ENCODE peak calls at places on chromosomes 13 and 19, in seven cellular contexts. U is heart left ventricle, K is breast epithelium, G is transverse colon, D is A549, A is spleen, J is uterus. E is an unnamed sample.

GRCh38 chr13:35984776-35985453 is 146.3 kb downstream of the DCLK1 start:
- DNase-seq in J (no peak), G (no peak), K (no peak), A (no peak), D (no peak), U (no peak), E (no peak)

GRCh38 chr13:114026128-114026880 is 52.4 kb upstream of the C13orf46 start:
- DNase-seq in U (peak; percentile 57), A (no peak), K (no peak), D (no peak), J (no peak), G (no peak), E (no peak)

GRCh38 chr19:39341122-39341719 is 1.0 kb upstream of the SAMD4B start:
- DNase-seq in J (no peak), G (peak; percentile 42), K (no peak), U (no peak), D (no peak), A (peak; percentile 85), E (peak; percentile 29)

GRCh38 chr13:113964251-113964995 is 9.5 kb downstream of the C13orf46 start:
- DNase-seq in J (no peak), U (peak; percentile 51), K (no peak), D (no peak), A (peak; percentile 49), G (no peak), E (no peak)

GRCh38 chr13:36685912-36686311 is 12.1 kb downstream of the SERTM1 start:
- DNase-seq in G (no peak), J (no peak), A (no peak), U (no peak), D (no peak), K (no peak), E (no peak)

GRCh38 chr19:42271045-42271419 is 2.0 kb downstream of the CIC start:
- DNase-seq in K (no peak), D (no peak), G (no peak), U (no peak), J (no peak), A (no peak), E (no peak)

GRCh38 chr19:17037966-17038500 is 11.4 kb upstream of the CPAMD8 start:
- DNase-seq in J (no peak), G (no peak), U (no peak), A (no peak), D (no peak), K (no peak), E (no peak)

GRCh38 chr19:19642506-19643157 is 825 bp downstream of the GMIP start:
- DNase-seq in U (no peak), A (no peak), K (no peak), J (no peak), G (peak; percentile 23), D (peak; percentile 21), E (no peak)

GRCh38 chr13:71303144-71303543 is 563.9 kb downstream of the DACH1 start:
- DNase-seq in A (no peak), G (no peak), K (no peak), U (no peak), D (no peak), J (no peak), E (no peak)

DNA sequence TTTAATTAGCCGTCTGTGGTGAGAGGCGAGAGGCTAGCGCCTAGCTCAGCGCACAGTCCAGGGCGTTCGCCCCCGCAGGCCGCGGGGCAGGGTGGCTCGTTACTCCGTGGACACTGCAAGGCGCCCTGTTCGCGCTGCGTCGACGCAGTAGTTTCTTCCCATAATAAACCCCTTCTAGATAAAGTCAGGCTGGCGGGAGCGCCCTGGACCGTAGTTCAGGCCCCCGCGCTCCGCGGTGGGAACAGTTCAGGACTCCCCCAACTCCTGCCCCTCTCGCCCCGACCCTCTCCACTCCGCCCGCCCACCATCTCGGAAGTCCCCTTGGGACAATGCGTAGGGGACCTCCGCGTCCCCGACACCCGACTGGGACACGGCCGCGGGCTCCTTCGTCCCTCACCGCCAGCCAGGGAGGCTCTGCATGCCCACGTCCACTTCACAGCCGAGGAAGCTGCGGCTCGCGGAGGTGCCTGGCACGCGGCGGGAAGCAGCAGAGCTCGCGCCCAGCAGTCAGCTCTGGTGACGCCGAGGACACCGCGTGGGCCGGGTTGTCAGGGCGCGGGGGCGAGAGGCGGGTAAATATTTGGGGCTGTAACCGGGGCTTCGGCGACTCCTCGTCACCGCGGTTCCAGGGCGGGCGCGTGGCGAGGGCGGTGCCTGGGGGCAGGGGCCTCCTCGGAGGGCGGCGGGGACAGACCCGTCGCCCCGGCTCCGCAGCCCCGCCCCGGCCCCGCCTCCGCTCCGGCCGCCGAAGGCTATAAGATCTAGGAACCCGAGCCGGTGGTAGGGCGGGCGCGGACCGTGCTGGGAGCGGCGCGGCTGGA is at the start of gene RGCC:
- DNase-seq in G (peak; percentile 82), D (peak; percentile 36), A (peak; percentile 93), K (no peak), U (peak; percentile 91), J (peak; percentile 68), E (peak; percentile 79)
- TF ChIP-seq POLR2A in G (peak; percentile 28), D (peak; percentile 24), A (peak; percentile 70), K (no peak), U (peak; percentile 95), J (peak; percentile 51), E (no peak)

GRCh38 chr13:85230754-85231153 is 568.5 kb downstream of the SLITRK6 start:
- DNase-seq in D (no peak), G (no peak), U (no peak), J (no peak), A (no peak), K (no peak), E (no peak)
- H3K9me3 ChIP-seq in D (no peaks in the 10 kb centered on the region), G (no peaks in the 10 kb centered on the region), U (no peaks in the 10 kb centered on the region), J (no peaks in the 10 kb centered on the region), A (no peaks in the 10 kb centered on the region), K (no peaks in the 10 kb centered on the region), E (no peaks in the 10 kb centered on the region)

GRCh38 chr19:34276614-34277013 is 22.3 kb downstream of the GARRE1 start:
- DNase-seq in G (no peak), A (no peak), U (no peak), J (no peak), K (no peak), D (no peak), E (no peak)
- H3K4me1 ChIP-seq in G (peaks cover 6% of the 10 kb centered on the region), A (peaks cover 72% of the 10 kb centered on the region), U (peaks cover 22% of the 10 kb centered on the region), J (no peaks in the 10 kb centered on the region), K (no peaks in the 10 kb centered on the region), D (peaks cover 4% of the 10 kb centered on the region), E (peaks cover 32% of the 10 kb centered on the region)

DNA sequence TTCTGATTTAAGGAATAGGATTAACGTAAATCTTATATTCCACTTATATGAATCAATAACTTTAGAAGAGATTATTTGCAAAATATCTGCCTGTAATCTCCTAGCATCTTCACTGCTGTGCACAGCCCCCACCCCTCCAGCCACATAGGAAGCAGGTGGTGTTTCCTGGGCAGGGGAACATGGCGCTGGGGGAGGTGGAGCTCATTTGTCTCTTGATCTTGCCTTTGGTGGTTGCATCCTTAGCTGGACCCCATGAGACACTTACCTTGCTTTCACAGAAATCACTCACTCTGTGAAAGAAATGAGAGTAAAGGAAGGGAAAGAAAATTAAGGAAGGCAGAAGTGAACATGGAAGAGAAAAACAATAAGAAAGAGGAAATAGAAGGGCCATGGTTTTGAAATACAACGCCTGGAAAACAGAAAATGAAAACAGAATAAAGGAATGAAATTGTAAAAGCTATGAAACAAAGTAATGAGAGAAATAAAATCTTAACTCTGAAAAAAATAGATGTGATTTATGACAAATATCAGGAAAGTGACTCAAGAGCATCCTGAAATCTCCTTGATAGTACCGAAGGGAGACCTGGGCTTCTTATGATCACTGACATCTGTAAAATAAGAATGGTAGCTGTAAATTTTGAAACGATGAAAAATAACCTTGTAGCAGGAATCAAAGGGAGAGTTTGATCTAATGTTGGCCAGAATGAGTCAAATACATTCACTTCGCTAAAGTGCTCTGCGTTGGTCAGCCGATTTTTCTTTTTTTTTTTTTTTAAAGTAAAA is 17.2 kb upstream of the RNASEH2B start:
- DNase-seq in K (no peak), G (peak; percentile 40), D (no peak), U (no peak), J (no peak), A (peak; percentile 85), E (no peak)
- TF ChIP-seq POLR2A in K (no peak), G (no peak), D (no peak), U (no peak), J (no peak), A (no peak), E (no peak)

DNA sequence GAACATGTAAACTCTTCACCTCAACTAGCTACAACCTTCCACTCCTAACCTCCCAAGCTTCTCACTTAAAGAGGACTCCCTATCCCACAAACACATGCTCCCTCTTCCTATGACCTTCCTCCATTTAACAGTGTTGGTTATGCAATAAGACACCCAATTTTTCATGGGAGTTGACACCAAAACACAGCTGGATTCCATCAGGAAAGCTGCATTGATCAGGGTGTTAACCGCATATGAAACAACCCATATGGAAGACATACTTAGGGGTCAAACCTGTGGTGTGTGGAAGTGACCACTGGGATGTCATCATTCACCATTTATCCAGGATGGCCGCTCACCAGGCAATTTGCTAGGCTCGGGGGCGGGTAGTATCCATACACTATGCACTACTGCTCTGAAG is 21.9 kb downstream of the ZNF473 start:
- DNase-seq in K (no peak), U (no peak), G (no peak), A (no peak), J (no peak), D (no peak), E (no peak)
- H3K9me3 ChIP-seq in K (peaks cover 49% of the 10 kb centered on the region), U (peaks cover 28% of the 10 kb centered on the region), G (peaks cover 30% of the 10 kb centered on the region), A (peaks cover 40% of the 10 kb centered on the region), J (no peaks in the 10 kb centered on the region), D (peaks cover 100% of the 10 kb centered on the region), E (peaks cover 43% of the 10 kb centered on the region)

DNA sequence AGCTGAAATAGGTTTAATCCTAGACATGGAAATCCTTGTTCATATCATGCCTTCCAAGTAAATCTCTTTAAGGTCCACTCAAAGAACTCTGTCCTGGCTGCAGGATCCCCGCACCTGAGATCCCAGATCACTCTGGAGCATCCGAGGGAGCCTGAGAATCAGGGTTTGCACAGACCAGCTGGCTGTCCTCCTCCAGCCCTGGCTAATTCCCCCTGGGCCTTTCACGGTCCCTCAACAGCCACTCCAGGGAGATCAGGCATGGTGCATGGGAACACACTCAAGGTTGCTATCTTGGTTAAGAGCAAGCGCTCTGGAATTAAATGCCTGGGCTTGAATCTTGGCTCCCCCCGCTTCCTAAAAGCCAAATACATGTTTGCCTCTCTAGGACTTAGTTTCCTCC is 130.8 kb downstream of the IRS2 start:
- DNase-seq in G (no peak), A (no peak), D (no peak), K (no peak), J (no peak), U (no peak), E (no peak)
- H3K4me1 ChIP-seq in G (no peaks in the 10 kb centered on the region), A (peaks cover 44% of the 10 kb centered on the region), D (no peaks in the 10 kb centered on the region), K (no peaks in the 10 kb centered on the region), J (no peaks in the 10 kb centered on the region), U (peaks cover 10% of the 10 kb centered on the region), E (peaks cover 8% of the 10 kb centered on the region)

E was measured in stomach.